ENCODE peak calls at places on chromosomes 7 and 10, in seven cellular contexts. T is hepatocyte, B is GM23338, J is PC-3, G is OCI-LY7, X is HCT116, I is MM.1S. C is an unnamed sample.
A peak's percentile ranks its signal among the peaks of the same experiment; 100 is the strongest.

GRCh38 chr10:31972519-31973041 is 43.9 kb upstream of the ARHGAP12 start:
- DNase-seq in I (no peak), B (no peak), J (no peak), T (no peak), G (no peak), X (no peak), C (no peak)

GRCh38 chr10:83612050-83612449 is 527.3 kb upstream of the GHITM start:
- DNase-seq in I (no peak), J (no peak), G (no peak), T (no peak), B (no peak), X (no peak), C (no peak)

GRCh38 chr7:1234794-1235500 is 2.3 kb downstream of the UNCX start:
- DNase-seq in J (no peak), X (no peak), B (peak; percentile 72), T (no peak), I (no peak), G (no peak), C (peak; percentile 90)

GRCh38 chr7:9557853-9558252 is 1124.4 kb downstream of the NXPH1 start:
- DNase-seq in T (no peak), I (no peak), G (no peak), J (no peak), X (no peak), B (no peak), C (no peak)

GRCh38 chr10:16967000-16967865 is 150.0 kb upstream of the RSU1 start:
- DNase-seq in X (no peak), B (no peak), J (peak; percentile 27), G (no peak), I (no peak), T (peak; percentile 43), C (no peak)

GRCh38 chr7:74627699-74628411 is 29.7 kb upstream of the GTF2I start:
- DNase-seq in B (peak; percentile 75), I (no peak), J (no peak), T (peak; percentile 72), X (no peak), G (no peak), C (peak; percentile 91)

GRCh38 chr10:100519321-100520051 is at the start of gene SEC31B:
- DNase-seq in I (no peak), X (no peak), J (no peak), B (peak; percentile 76), T (peak; percentile 66), G (no peak), C (peak; percentile 87)

GRCh38 chr10:79507436-79508167 is 4.7 kb upstream of the EIF5AL1 start:
- DNase-seq in B (no peak), J (no peak), G (no peak), X (no peak), I (no peak), T (no peak), C (no peak)

GRCh38 chr7:139727151-139727705 is 50.6 kb downstream of the HIPK2 start:
- DNase-seq in B (no peak), J (peak; percentile 32), T (no peak), I (no peak), G (no peak), X (no peak), C (no peak)

GRCh38 chr7:1749351-1749863 is 79.3 kb downstream of the ELFN1 start:
- DNase-seq in I (no peak), J (no peak), X (no peak), G (no peak), T (no peak), B (no peak), C (no peak)

GRCh38 chr10:86023336-86023735 is 343.3 kb downstream of the GRID1 start:
- DNase-seq in B (no peak), T (no peak), I (no peak), G (no peak), X (no peak), J (no peak), C (no peak)

DNA sequence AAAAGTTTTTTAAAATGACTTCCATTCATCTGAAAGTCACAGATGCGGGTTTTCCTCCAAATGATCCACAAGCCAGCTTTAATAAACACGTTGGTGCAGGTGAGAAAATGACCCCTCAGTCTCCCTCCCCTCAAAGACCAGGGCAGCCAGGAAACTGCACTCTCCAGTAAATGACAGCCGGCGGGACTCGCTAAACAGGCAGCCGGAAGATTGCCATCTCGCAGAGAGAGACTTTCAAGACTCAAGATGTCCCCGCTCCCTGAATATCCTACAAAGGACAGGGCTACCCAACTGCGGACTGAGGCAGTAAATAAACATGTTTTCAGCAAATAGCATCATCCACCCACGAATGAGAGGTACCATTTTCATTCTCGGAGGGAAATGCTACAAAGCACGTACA is 116.8 kb downstream of the DIP2C start:
- DNase-seq in G (no peak), J (no peak), X (no peak), I (no peak), B (no peak), T (no peak), C (no peak)
- TF ChIP-seq CTCF in G (no peak), J (no peak), X (no peak), I (no peak), B (no peak), T (no peak), C (no peak)

GRCh38 chr7:128868624-128869137 is 6.0 kb downstream of the ATP6V1F start:
- DNase-seq in G (no peak), B (no peak), J (no peak), I (no peak), T (no peak), X (no peak), C (no peak)

GRCh38 chr7:128869944-128870285 is 7.3 kb downstream of the ATP6V1F start:
- DNase-seq in I (no peak), B (peak; percentile 60), X (no peak), T (no peak), J (no peak), G (peak; percentile 13), C (peak; percentile 68)

GRCh38 chr7:128867842-128868623 is 5.4 kb downstream of the ATP6V1F start:
- DNase-seq in X (no peak), G (no peak), J (no peak), B (peak; percentile 57), I (no peak), T (no peak), C (no peak)

GRCh38 chr7:128871050-128871449 is 8.4 kb downstream of the ATP6V1F start:
- DNase-seq in T (no peak), I (no peak), J (no peak), G (peak; percentile 70), X (no peak), B (no peak), C (no peak)

DNA sequence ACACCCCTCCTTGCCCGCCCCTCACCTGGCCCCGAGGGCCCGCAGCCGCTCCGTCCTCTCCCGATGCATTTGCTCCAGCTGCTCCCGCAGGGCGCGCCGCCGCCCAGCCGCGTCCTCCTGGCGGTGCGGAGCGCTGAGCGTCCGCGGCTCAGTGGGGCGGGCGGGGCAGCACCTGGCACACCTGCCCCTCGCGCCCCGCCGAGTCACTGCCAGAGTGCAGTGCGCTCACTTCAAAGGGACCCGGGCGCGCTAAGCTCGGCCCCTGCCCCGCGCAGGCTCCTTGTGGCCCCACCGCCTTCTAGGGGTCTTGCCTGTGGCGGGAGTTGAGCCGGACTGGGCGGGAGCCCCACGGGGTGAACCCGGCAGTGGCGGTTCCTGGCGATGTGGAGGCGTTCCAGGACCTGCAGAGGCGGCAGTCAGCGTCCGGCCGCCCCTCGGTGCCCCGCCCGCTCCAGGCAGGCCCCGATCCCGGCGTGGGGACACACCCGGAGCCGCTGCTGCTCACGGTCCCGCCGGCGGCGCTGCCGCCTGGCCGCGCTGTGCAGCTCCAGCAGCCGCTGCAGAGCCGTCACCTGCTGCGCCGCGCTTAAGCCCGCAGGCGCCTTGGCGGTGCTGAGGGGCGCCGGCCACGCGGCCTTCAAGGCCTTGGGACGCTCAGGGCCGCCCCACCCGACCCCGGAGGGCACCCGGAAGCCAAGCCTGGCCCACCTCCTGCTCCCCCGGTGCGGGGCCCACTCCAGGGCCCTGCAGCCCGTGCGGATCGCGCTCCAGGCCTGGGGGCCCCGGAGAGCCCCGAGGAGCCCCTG is 6.7 kb downstream of the ATP6V1F start:
- DNase-seq in X (no peak), J (peak; percentile 56), B (peak; percentile 76), G (peak; percentile 59), T (peak; percentile 77), I (peak; percentile 88), C (peak; percentile 88)
- TF ChIP-seq EZH2phosphoT487 in X (no peak), J (no peak), B (no peak), G (no peak), T (no peak), I (no peak), C (no peak)

DNA sequence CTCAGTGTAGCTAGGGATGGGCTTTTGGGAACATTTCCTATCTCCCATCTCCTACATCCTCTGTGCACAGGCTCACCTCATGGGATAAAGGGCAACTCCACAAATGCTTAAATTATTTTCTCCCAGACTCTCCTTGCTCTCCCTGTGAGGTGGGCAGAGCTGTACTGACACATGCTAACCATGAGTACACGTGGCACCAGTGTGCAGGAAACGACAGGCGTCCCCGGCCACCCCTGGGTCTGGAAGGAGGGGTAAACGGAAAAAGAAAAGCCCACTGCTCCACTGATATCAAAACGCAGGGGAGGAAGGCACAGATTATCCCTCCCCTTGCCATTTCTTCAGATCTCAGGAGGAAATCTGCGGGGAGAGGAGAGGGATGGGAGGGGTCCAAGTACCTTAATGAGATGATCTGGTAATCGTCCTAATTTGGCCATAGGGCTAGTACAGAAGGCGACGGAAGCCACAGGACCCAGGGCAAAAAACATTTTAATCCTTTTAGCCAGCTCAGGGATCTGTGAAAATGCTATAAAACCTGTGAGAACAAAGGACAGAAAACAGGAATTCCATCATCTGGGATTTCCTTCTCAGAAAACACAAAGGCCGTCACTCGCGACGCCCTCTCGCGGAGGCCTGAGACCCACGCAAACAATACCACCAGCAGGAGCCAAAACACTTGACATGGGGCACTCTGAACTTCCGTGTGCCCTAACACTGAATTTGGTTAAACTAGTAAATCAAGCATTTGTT is 17.8 kb upstream of the CH25H start:
- DNase-seq in B (no peak), T (peak; percentile 30), X (no peak), J (no peak), G (no peak), I (no peak), C (peak; percentile 77)
- TF ChIP-seq CTCF in B (peak; percentile 27), T (peak; percentile 40), X (no peak), J (no peak), G (no peak), I (no peak), C (peak; percentile 44)

GRCh38 chr10:8389630-8390029 is 335.1 kb downstream of the GATA3 start:
- DNase-seq in G (no peak), T (no peak), B (no peak), I (no peak), X (no peak), J (peak; percentile 87), C (no peak)
- TF ChIP-seq EZH2phosphoT487 in G (no peak), T (no peak), B (no peak), I (no peak), X (no peak), J (no peak), C (no peak)

GRCh38 chr7:154744226-154744860 is 258.6 kb downstream of the PAXIP1 start:
- DNase-seq in G (peak; percentile 26), B (peak; percentile 44), I (peak; percentile 28), X (no peak), T (peak; percentile 51), J (peak; percentile 18), C (peak; percentile 85)
- TF ChIP-seq CTCF in G (peak; percentile 92), B (peak; percentile 66), I (peak; percentile 93), X (peak; percentile 94), T (peak; percentile 75), J (peak; percentile 84), C (peak; percentile 98)

DNA sequence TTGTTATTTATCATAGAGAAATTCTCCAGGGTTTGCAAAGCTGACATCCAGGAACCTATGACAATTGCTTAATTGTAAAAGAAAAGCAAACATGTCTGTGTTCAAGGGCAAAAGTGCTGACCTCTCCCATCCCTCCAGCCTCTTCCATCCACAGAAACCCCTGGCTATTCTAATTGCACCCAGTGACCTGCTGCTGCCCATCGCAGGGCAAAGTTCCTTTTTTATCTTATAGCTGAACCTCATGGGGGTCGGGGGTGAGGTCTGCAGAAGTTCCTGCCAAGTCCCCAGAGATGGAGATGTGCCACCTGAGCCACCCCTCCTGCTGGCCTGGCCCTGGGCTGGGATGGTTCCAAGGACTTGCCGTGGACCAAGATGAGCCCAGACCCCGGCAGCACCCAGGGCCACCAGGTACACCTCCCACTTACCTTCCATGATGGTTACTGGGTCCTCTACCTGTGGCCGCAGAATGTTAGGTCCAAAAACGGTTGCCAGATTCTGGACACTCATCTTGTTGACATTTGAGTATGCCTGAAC is 146.5 kb downstream of the MAPK8 start:
- DNase-seq in I (no peak), G (no peak), B (no peak), T (no peak), X (no peak), J (no peak), C (no peak)
- TF ChIP-seq EZH2phosphoT487 in I (no peak), G (no peak), B (no peak), T (no peak), X (no peak), J (no peak), C (no peak)

C was measured in neural progenitor cell.